ENCODE peak calls at places on chromosome 21, in eight cellular contexts. O, J, Y, Q, Z, R, L and D are unnamed samples.

GRCh38 chr21:31977816-31978215 is 105.0 kb downstream of the HUNK start:
- DNase-seq in Q (no peak), O (no peak), Z (no peak), J (no peak), L (no peak), Y (no peak), R (no peak), D (no peak)

GRCh38 chr21:26513212-26513611 is 59.9 kb downstream of the CYYR1 start:
- DNase-seq in L (no peak), Q (no peak), Y (no peak), O (no peak), R (no peak), J (no peak), Z (no peak), D (peak)

GRCh38 chr21:34826818-34827217 is 158.0 kb downstream of the CLIC6 start:
- DNase-seq in Y (no peak), O (no peak), Z (no peak), L (no peak), R (no peak), J (no peak), Q (no peak), D (peak)

GRCh38 chr21:25170681-25171080 is 436.6 kb downstream of the MRPL39 start:
- DNase-seq in R (no peak), Y (no peak), Q (no peak), Z (no peak), J (no peak), L (no peak), O (no peak), D (no peak)

GRCh38 chr21:28856588-28857250 is 136.0 kb downstream of the LTN1 start:
- DNase-seq in Q (no peak), R (peak), O (no peak), Y (no peak), Z (no peak), L (no peak), J (no peak), D (no peak)

GRCh38 chr21:34983680-34984086 is 65.4 kb downstream of the RUNX1 start:
- DNase-seq in Z (no peak), O (no peak), Y (no peak), R (no peak), J (no peak), L (no peak), Q (no peak), D (no peak)

GRCh38 chr21:31537872-31538576 is 121.5 kb upstream of the SOD1 start:
- DNase-seq in R (no peak), L (no peak), O (no peak), Z (no peak), Y (no peak), Q (no peak), J (no peak), D (no peak)

GRCh38 chr21:40208960-40209359 is 341.7 kb downstream of the PCP4 start:
- DNase-seq in Z (no peak), R (no peak), Y (no peak), O (no peak), J (no peak), L (no peak), Q (no peak), D (no peak)

GRCh38 chr21:34202553-34203332 is 129.4 kb downstream of the MRPS6 start:
- DNase-seq in Q (no peak), J (no peak), L (peak), Y (peak), Z (peak), R (no peak), O (peak), D (peak)

GRCh38 chr21:21897275-21897883 is 899.2 kb downstream of the NCAM2 start:
- DNase-seq in L (no peak), J (no peak), Z (no peak), Y (no peak), O (no peak), R (no peak), Q (no peak), D (no peak)

GRCh38 chr21:34822957-34823356 is 154.2 kb downstream of the CLIC6 start:
- DNase-seq in Y (no peak), L (no peak), J (no peak), O (no peak), Q (no peak), Z (no peak), R (no peak), D (peak)

GRCh38 chr21:37520801-37521200 is 154.2 kb downstream of the DYRK1A start:
- DNase-seq in O (no peak), Q (no peak), Y (no peak), L (no peak), R (no peak), Z (no peak), J (no peak), D (no peak)

GRCh38 chr21:37516998-37517397 is 150.4 kb downstream of the DYRK1A start:
- DNase-seq in R (no peak), Q (no peak), O (no peak), L (no peak), Y (no peak), J (no peak), Z (no peak), D (no peak)

GRCh38 chr21:37522641-37523295 is 156.2 kb downstream of the DYRK1A start:
- DNase-seq in R (no peak), O (no peak), Q (no peak), Z (no peak), Y (no peak), J (no peak), L (no peak), D (no peak)

GRCh38 chr21:37525810-37526209 is 159.2 kb downstream of the DYRK1A start:
- DNase-seq in Z (no peak), R (no peak), Q (no peak), L (no peak), Y (no peak), O (no peak), J (no peak), D (no peak)

GRCh38 chr21:37521658-37522057 is 155.1 kb downstream of the DYRK1A start:
- DNase-seq in O (no peak), L (no peak), Y (no peak), Z (no peak), Q (no peak), R (no peak), J (no peak), D (no peak)
- TF ChIP-seq POLR2A in O (no peak), L (no peak), Y (no peak), Z (no peak), Q (no peak), R (no peak), J (no peak), D (no peak)

DNA sequence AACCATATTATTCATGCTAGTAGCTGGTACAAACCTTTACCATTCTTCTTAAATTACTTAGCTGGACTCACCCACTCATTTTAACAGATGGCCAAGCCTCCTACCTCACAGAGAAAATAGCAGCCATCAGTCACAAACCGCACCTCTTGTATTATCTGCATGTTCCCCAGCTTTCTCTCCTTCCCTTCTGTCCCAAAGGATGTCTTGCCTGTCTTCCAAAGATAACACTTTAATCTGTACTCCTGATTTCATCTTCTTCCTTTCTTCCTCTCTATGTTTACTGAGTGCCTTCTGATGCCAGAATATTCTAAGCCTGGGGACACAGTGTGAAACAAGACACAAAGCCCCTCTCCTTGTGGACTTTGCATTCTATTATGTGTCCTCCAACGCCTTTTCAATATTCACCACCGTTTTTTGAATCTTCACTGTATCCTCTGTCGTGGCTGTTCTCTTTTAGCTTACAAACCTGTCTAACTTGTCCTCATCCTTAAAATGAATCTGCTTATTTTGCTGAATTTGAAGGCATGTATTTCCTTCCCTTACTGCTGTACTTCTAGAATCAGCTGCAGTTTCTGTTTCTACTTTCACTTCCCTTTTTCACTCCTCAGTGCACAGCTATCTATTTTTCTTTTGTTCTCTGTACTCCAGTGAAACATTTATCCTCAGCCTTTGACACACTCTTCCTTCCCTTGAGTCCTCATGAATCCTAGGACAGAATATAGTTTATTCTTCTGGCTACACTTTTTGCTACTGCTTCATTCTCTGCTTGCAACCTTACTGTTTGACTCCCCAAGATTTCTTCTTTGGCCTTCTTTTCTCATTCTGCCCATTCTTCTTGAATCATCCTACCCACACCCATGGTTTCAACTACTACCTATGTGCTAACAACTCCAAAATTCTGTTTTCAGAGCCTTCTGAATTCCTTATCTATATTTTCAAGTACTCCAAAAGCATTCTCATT is 216.9 kb upstream of the SAMSN1 start:
- DNase-seq in J (no peak), R (no peak), O (no peak), L (no peak), Z (no peak), Y (no peak), Q (no peak), D (no peak)
- TF ChIP-seq POLR2A in J (no peak), R (no peak), O (no peak), L (no peak), Z (no peak), Y (no peak), Q (no peak), D (no peak)

GRCh38 chr21:41605178-41605933 is 97.4 kb upstream of the TMPRSS2 start:
- DNase-seq in L (no peak), Y (no peak), O (peak), Q (no peak), R (peak), Z (no peak), J (no peak), D (no peak)
- TF ChIP-seq POLR2A in L (no peak), Y (no peak), O (no peak), Q (no peak), R (no peak), Z (no peak), J (no peak), D (no peak)

GRCh38 chr21:45393833-45394638 is 10.9 kb upstream of the COL18A1 start:
- DNase-seq in Q (no peak), Y (no peak), R (no peak), O (peak), L (no peak), J (no peak), Z (no peak), D (peak)
- TF ChIP-seq POLR2A in Q (no peak), Y (no peak), R (no peak), O (no peak), L (no peak), J (no peak), Z (no peak), D (no peak)

DNA sequence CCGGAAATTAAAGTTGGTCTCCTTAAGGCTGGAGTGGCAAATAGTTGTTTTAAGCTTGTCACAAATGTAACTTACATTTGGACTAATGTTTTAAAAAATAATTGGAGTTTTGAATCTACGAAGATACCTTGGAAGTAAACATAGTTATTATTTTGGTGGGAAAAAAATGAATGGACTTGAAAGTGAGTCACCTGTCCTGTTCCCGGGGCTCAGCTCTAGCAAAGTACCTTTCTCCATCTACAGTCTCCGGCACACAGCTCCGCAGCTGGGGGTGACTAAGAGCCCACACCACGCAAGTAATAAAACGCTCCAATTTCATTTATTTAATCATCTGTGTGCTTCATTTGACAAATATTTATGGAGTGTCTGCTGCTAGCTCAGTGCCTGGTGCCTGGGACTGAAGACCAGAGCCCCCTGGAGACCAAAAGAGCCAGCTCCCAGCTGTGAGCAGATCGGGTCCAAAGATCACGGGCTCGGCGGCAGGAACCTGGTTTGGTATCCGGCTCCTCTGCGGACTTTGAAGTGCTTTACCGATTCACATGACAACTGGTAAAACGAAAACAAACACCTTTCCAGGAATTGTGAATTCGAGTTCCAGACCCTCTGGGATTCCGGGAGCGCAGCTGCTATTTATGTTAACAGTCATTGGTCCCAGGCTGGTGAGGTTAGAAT is 1.7 kb upstream of the RIPK4 start:
- DNase-seq in Y (no peak), O (peak), Q (no peak), J (no peak), Z (peak), L (no peak), R (peak), D (no peak)
- TF ChIP-seq POLR2A in Y (no peak), O (no peak), Q (no peak), J (no peak), Z (no peak), L (no peak), R (no peak), D (no peak)

DNA sequence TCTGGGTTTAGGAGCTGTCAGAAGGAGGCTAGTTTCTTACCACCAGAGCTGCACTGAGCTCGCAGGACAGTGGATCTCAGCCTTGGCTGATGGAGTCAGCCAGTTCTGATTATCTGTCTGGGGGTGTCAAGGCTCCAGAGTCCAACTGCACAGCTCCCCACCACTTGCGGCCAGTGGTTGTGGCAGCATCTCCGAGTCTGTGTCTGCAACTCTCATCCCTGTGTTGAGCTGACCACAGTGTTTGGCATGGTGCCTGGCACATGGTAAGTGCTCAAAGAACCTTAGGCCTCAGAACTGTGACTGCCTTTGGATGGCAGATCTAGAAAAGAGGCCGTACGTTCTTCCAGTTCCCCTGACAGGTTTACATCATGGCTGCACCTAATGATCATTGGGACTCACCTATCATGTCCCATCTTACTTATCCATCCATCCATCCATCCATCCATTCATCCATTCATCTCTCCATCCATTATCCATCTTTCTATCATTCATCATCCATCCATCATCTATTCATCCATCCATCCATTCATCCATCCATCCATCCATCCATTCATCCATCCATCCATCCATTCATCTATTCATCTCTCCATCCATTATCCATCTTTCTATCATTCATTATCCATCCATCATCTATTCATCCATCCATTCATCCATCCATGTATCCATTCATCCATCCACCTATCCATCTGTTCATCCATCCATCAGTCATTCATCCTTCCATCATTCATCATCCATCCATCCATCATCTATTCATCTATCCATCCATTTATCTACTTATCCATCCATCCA is 114.5 kb downstream of the CRYAA start:
- DNase-seq in J (no peak), R (no peak), O (no peak), Z (no peak), Y (peak), Q (no peak), L (no peak), D (no peak)
- TF ChIP-seq POLR2A in J (no peak), R (no peak), O (no peak), Z (no peak), Y (no peak), Q (no peak), L (no peak), D (no peak)